ENCODE peak calls at places on chromosomes 12 and 14, in four cellular contexts. Y is SK-N-SH, Z is HCT116, J is H1. K is an unnamed sample.

GRCh38 chr14:46401066-46401465 is 250.5 kb downstream of the RPL10L start:
- DNase-seq in Y (no peak), Z (no peak), J (no peak), K (no peak)

GRCh38 chr12:24562761-24563392 is 386.0 kb downstream of the BCAT1 start:
- DNase-seq in Y (peak), Z (no peak), J (no peak), K (no peak)

GRCh38 chr12:54287316-54288157 is 7.0 kb downstream of the HNRNPA1 start:
- DNase-seq in Y (no peak), Z (no peak), J (no peak), K (no peak)

GRCh38 chr14:71286126-71286525 is 378.9 kb downstream of the PCNX1 start:
- DNase-seq in Y (no peak), Z (no peak), J (no peak), K (no peak)

GRCh38 chr12:55698965-55699364 is 8.7 kb downstream of the ITGA7 start:
- DNase-seq in Y (no peak), Z (no peak), J (no peak), K (no peak)

GRCh38 chr14:94143711-94144110 is 14.3 kb upstream of the IFI27L2 start:
- DNase-seq in Y (no peak), Z (no peak), J (no peak), K (no peak)

GRCh38 chr12:117035287-117035686 is 63.9 kb downstream of the TESC start:
- DNase-seq in Y (no peak), Z (no peak), J (no peak), K (no peak)

GRCh38 chr12:2163172-2163927 is 110.6 kb downstream of the CACNA1C start:
- DNase-seq in Y (no peak), Z (no peak), J (no peak), K (no peak)

GRCh38 chr12:62866451-62867082 is 68.4 kb downstream of the PPM1H start:
- DNase-seq in Y (no peak), Z (no peak), J (no peak), K (peak)

GRCh38 chr12:102234599-102234998 is 37.0 kb upstream of the PMCH start:
- DNase-seq in Y (no peak), Z (no peak), J (no peak), K (no peak)

GRCh38 chr12:47910486-47910885 is 5.7 kb upstream of the VDR start:
- DNase-seq in Y (no peak), Z (no peak), J (no peak), K (no peak)

GRCh38 chr12:89960607-89961394 is 252.2 kb upstream of the ATP2B1 start:
- DNase-seq in Y (no peak), Z (no peak), J (no peak), K (no peak)

GRCh38 chr12:42660968-42661937 is 71.7 kb upstream of the PRICKLE1 start:
- DNase-seq in Y (no peak), Z (no peak), J (no peak), K (no peak)

DNA sequence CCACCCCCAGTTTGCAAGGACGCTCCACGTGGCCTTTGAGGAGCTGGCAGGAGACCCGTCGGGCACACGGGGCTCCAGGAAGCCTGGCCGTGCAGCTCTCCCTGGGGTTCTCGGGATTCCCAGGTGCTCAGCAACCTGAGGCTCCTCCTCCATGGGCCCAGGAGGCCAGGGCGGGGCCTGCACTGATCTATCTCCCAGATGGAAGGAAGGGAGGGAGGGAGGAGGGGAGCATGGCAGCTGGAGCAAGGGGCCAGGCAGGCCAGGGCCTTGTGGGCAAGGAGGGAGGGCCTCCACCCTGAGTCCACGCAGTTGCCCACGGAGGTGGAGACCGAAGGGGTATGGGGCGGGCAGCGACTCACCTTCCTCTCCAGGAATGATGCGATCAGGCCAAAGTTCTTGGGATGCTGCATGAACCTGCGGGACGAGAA is 127.3 kb downstream of the RFLNA start:
- DNase-seq in Y (no peak), Z (no peak), J (no peak), K (no peak)
- TF ChIP-seq YY1 in Y (no peak), Z (peak), J (no peak), K (no peak)

GRCh38 chr14:104156142-104156541 is 17.8 kb downstream of the KIF26A start:
- DNase-seq in Y (no peak), Z (no peak), J (no peak), K (no peak)
- TF ChIP-seq YY1 in Y (no peak), Z (no peak), J (no peak), K (no peak)

GRCh38 chr14:20429801-20430669 is 5.9 kb downstream of the KLHL33 start:
- DNase-seq in Y (no peak), Z (no peak), J (no peak), K (no peak)

GRCh38 chr14:20428802-20429201 is 7.2 kb downstream of the KLHL33 start:
- DNase-seq in Y (no peak), Z (no peak), J (no peak), K (no peak)

GRCh38 chr14:20428010-20428365 is 8.0 kb downstream of the KLHL33 start:
- DNase-seq in Y (no peak), Z (no peak), J (no peak), K (no peak)

GRCh38 chr14:20422886-20423285 is 9.6 kb upstream of the TEP1 start:
- DNase-seq in Y (no peak), Z (no peak), J (no peak), K (no peak)

GRCh38 chr14:20427231-20428009 is 8.5 kb downstream of the KLHL33 start:
- DNase-seq in Y (no peak), Z (peak), J (no peak), K (no peak)
- TF ChIP-seq YY1 in Y (no peak), Z (no peak), J (no peak), K (no peak)

GRCh38 chr14:23727566-23728335 is 91.6 kb downstream of the DHRS2 start:
- DNase-seq in Y (peak), Z (peak), J (no peak), K (peak)

GRCh38 chr14:23728791-23729190 is 92.6 kb downstream of the DHRS2 start:
- DNase-seq in Y (no peak), Z (no peak), J (no peak), K (no peak)

GRCh38 chr14:23723911-23724310 is 87.7 kb downstream of the DHRS2 start:
- DNase-seq in Y (no peak), Z (no peak), J (no peak), K (no peak)

GRCh38 chr14:23725528-23725927 is 89.4 kb downstream of the DHRS2 start:
- DNase-seq in Y (no peak), Z (no peak), J (no peak), K (no peak)

DNA sequence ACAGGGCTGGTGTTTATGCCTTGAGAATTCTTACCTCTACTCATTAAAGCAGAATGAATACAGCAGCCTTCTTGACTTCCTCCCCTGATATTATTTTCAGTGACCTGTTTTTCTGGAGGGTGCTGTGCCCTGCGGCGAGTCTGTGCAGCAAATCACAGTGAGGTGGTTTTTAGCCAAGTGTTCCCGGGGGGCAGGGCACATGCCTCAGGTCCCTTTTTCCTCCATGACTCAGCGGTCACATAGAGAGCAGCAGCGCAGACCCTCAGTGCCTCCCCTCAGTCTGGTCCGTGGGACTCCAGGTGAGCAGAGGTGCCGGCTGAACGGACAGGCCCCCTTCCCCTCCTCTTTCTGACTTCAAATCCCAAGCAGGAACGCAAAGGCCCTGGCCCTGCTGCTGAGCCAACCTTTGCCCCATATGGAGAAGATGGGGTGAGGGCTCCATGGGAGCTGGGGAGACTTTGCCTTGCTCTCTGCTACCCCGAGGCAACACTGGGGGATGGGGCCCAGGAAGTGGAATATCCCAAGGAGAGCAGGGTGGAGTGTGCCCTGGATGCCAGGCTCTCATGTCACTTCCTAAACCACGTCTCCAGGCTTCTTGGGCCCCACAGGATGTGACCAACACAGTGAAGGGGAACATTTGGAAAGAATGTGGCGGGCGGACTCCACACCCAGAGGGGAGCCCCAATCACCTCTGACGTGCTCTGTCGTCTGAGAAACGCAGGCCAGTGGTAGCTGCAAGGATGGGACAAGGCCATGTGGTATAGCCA is 90.0 kb downstream of the DHRS2 start:
- DNase-seq in Y (no peak), Z (no peak), J (no peak), K (no peak)
- TF ChIP-seq YY1 in Y (no peak), Z (no peak), J (no peak), K (no peak)

GRCh38 chr14:39169541-39169900 is 612 bp downstream of the TRAPPC6B start:
- DNase-seq in Y (peak), Z (no peak), J (no peak), K (no peak)
- TF ChIP-seq YY1 in Y (no peak), Z (no peak), J (no peak), K (no peak)